ENCODE peak calls at places on chromosomes 5 and 9, in five cellular contexts. T, P, I, X and L are unnamed samples.

GRCh38 chr9:19992556-19992955 is 203.7 kb upstream of the SLC24A2 start:
- DNase-seq in T (no peak), P (no peak), X (peak; percentile 75), I (peak; percentile 96), L (no peak)

GRCh38 chr5:134551891-134552290 is 26.4 kb downstream of the JADE2 start:
- DNase-seq in I (peak; percentile 63), T (no peak), P (no peak), X (peak; percentile 24), L (no peak)

GRCh38 chr9:70298245-70298771 is 39.5 kb downstream of the SMC5 start:
- DNase-seq in P (no peak), X (no peak), I (no peak), T (no peak), L (no peak)

GRCh38 chr9:1916676-1917075 is 98.5 kb upstream of the SMARCA2 start:
- DNase-seq in I (no peak), P (no peak), X (no peak), T (no peak), L (no peak)

GRCh38 chr9:109517798-109518435 is 19.8 kb upstream of the PTPN3 start:
- DNase-seq in P (no peak), I (no peak), X (no peak), T (no peak), L (no peak)

GRCh38 chr5:177303121-177303924 is at the start of the genes PRELID1 and RAB24:
- DNase-seq in I (peak; percentile 79), P (peak; percentile 84), T (peak; percentile 87), X (peak; percentile 74), L (peak; percentile 83)

GRCh38 chr9:96071245-96072124 is 196.0 kb downstream of the ERCC6L2 start:
- DNase-seq in P (no peak), I (peak; percentile 15), X (peak; percentile 47), T (no peak), L (no peak)

GRCh38 chr5:135391869-135392255 is 7.2 kb downstream of the MACROH2A1 start:
- DNase-seq in X (no peak), T (peak; percentile 38), P (peak; percentile 44), I (no peak), L (no peak)

GRCh38 chr9:114501786-114502682 is 3.2 kb downstream of the WHRN start:
- DNase-seq in T (no peak), X (peak; percentile 81), I (peak; percentile 75), P (no peak), L (no peak)

GRCh38 chr9:899440-900184 is 58.1 kb downstream of the DMRT1 start:
- DNase-seq in T (no peak), I (no peak), X (no peak), P (no peak), L (no peak)

GRCh38 chr5:93570294-93571110 is 10.5 kb downstream of the NR2F1-AS1 start:
- DNase-seq in X (no peak), I (no peak), P (no peak), T (no peak), L (no peak)

GRCh38 chr5:179284751-179285191 is 60.5 kb downstream of the ADAMTS2 start:
- DNase-seq in I (no peak), X (peak; percentile 40), P (peak; percentile 48), T (no peak), L (peak; percentile 17)

GRCh38 chr9:16726023-16726422 is 144.4 kb downstream of the BNC2 start:
- DNase-seq in I (peak; percentile 61), P (no peak), T (no peak), X (peak; percentile 70), L (no peak)

GRCh38 chr9:83800236-83801033 is 17.1 kb downstream of the GKAP1 start:
- DNase-seq in T (no peak), P (peak; percentile 39), X (no peak), I (no peak), L (no peak)

GRCh38 chr9:70563437-70564204 is 149.2 kb upstream of the KLF9 start:
- DNase-seq in T (no peak), I (peak; percentile 88), X (peak; percentile 76), P (no peak), L (no peak)

GRCh38 chr9:2260401-2261306 is 245.5 kb downstream of the SMARCA2 start:
- DNase-seq in I (peak; percentile 67), P (no peak), X (peak; percentile 45), T (no peak), L (no peak)

GRCh38 chr5:93736284-93736683 is 5.1 kb downstream of the POU5F2 start:
- DNase-seq in T (no peak), I (peak; percentile 21), P (no peak), X (peak; percentile 77), L (no peak)

GRCh38 chr5:30197662-30198061 is 995.8 kb upstream of the CDH6 start:
- DNase-seq in P (no peak), I (no peak), X (no peak), T (no peak), L (no peak)

GRCh38 chr5:54329731-54330709 is 19.6 kb upstream of the ARL15 start:
- DNase-seq in I (peak; percentile 99), X (peak; percentile 96), T (no peak), P (no peak), L (no peak)

GRCh38 chr5:57986746-57987145 is 473.1 kb downstream of the PLK2 start:
- DNase-seq in X (peak; percentile 34), I (peak; percentile 74), P (no peak), T (no peak), L (no peak)

GRCh38 chr5:77438057-77438456 is 54.1 kb downstream of the WDR41 start:
- DNase-seq in P (no peak), X (no peak), T (no peak), I (no peak), L (no peak)

GRCh38 chr5:77431719-77432118 is 60.4 kb downstream of the WDR41 start:
- DNase-seq in P (no peak), I (no peak), X (peak; percentile 16), T (no peak), L (no peak)

GRCh38 chr5:77431286-77431685 is 60.8 kb downstream of the WDR41 start:
- DNase-seq in T (no peak), X (peak; percentile 72), I (peak; percentile 76), P (no peak), L (no peak)

DNA sequence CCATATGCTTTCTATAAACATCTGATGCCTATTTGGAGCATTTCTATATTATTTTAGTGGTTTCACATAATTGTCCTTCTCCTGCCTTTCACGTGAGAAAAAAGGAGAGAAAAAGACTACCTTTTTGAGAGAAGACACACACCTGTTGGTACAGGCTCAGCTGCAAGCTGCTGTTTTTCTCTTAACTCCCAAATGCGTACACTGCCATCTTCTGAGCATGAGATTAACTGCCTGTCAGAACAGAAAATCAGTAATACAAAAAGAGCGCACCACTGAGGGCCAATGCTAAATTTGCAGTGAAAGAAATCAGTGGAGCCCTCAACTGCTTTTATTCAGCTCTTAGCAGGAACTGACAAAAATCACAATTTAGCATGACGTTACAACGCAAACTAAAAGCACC is 54.9 kb downstream of the WDR41 start:
- DNase-seq in X (no peak), P (no peak), T (no peak), I (no peak), L (no peak)
- TF ChIP-seq CTCF in X (no peak), P (no peak), T (no peak), I (no peak), L (peak; percentile 34)

GRCh38 chr5:140293091-140293996 is 9.6 kb downstream of the PFDN1 start:
- DNase-seq in T (no peak), I (peak; percentile 34), X (peak; percentile 57), P (no peak), L (no peak)

GRCh38 chr5:140292212-140293040 is 10.5 kb downstream of the PFDN1 start:
- DNase-seq in I (peak; percentile 57), T (no peak), P (no peak), X (peak; percentile 63), L (no peak)

GRCh38 chr5:140296289-140296688 is 6.6 kb downstream of the PFDN1 start:
- DNase-seq in T (no peak), I (no peak), P (no peak), X (no peak), L (no peak)

GRCh38 chr5:140295414-140295813 is 7.5 kb downstream of the PFDN1 start:
- DNase-seq in I (peak; percentile 98), X (peak; percentile 99), P (peak; percentile 82), T (peak; percentile 70), L (peak; percentile 71)

DNA sequence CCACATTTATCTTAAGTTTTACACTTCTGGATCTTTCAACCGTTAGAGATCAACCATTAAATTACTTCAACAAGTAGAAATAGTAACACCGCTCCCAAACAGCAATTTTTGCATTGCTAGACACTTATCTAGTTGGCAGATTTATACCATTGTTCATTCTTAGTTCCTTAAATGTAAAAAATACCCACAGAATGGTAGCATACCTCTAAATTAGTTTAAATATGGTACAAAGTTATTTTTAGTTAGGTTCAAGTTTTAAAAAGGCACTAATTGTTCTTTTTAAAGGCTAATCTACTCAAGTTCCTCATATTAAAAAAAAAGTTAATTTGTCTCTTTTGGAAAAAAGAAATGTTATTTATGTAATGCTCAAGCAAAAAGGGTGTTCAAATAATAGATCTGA is 8.1 kb downstream of the PFDN1 start:
- DNase-seq in X (no peak), T (no peak), P (no peak), I (no peak), L (no peak)
- H3K27ac ChIP-seq in X (no peak overlapping the region), T (peak overlapping the region; percentile 66), P (peak overlapping the region; percentile 88), I (peak overlapping the region; percentile 11), L (peak overlapping the region; percentile 81)

GRCh38 chr9:37209431-37210386 is 89.3 kb downstream of the ZCCHC7 start:
- DNase-seq in X (no peak), T (no peak), P (no peak), I (no peak), L (no peak)
- TF ChIP-seq CTCF in X (no peak), T (no peak), P (no peak), I (no peak), L (no peak)

GRCh38 chr5:82147860-82148573 is 130.1 kb downstream of the RPS23 start:
- DNase-seq in P (peak; percentile 71), X (peak; percentile 89), T (peak; percentile 55), I (peak; percentile 17), L (no peak)
- H3K27ac ChIP-seq in P (peak overlapping the region; percentile 81), X (no peak overlapping the region), T (no peak overlapping the region), I (no peak overlapping the region), L (no peak overlapping the region)

GRCh38 chr5:122295138-122295537 is 16.9 kb upstream of the SNCAIP start:
- DNase-seq in I (no peak), X (no peak), T (no peak), P (no peak), L (no peak)
- TF ChIP-seq CTCF in I (peak; percentile 16), X (peak; percentile 22), T (no peak), P (no peak), L (peak; percentile 23)

DNA sequence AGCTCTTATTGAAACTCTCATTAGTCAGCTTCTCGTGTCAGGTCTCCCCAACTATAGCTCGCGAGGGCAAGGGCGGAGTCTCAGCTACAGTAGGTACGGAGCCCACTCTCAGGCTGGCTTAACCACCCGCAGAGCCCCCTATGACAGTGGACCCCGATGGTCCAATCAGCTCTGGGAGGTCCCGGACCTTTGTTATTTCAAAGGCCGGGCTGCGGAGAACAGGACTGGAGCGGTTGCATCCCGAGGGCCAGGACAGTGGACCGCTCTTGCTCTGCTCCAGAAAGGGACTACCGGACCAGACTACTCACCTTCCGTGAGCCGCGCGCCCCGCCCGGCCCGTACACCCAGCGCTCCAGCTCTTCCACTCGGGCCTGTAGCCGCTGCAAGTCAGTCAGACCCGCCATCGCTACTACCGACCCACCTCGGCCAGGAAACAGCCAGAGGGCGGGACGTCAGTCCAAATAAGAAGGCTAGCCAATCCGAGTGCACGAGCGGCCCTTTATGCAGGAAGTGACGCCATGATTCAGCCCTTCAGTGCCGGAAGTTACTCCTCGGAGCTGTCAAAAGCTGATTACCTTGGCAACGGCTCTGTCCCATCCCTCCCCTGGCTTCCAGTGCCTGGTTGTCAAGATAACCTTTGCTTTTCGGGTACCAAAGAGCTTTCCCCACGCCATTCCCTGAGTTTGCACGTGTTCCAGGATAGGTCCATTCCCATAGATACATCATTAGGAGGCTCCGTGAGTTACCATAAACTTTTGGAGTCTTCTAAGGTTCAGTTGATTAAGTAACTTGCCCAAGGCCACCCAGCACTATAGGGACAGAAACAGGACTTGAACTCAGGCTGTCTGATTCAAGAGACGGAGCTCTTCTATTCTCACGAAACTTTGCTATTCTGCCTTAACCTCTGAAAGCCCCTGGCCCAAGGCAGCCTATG is at the start of gene DCTN3:
- DNase-seq in P (peak; percentile 93), T (peak; percentile 93), X (peak; percentile 94), I (peak; percentile 95), L (peak; percentile 96)
- H3K27ac ChIP-seq in P (peak within 1 kb of the TSS; percentile 70), T (no peak within 1 kb of the TSS), X (peak within 1 kb of the TSS; percentile 20), I (peak within 1 kb of the TSS; percentile 64), L (peak within 1 kb of the TSS; percentile 44)